ENCODE peak calls at places on chromosomes 12 and 14, in ten cellular contexts. G is CD8-positive, alpha-beta T cell; H is bronchial epithelial cell; K is coronary artery; A is CD4-positive, alpha-beta T cell; I is heart right ventricle; O is AG09319; C is hepatocyte; D is fibroblast of pulmonary artery; E is vagina. L is an unnamed sample.

GRCh38 chr14:69153848-69154208 is 909 bp upstream of the DCAF5 start:
- DNase-seq in H (no peak), O (no peak), A (no peak), C (peak), G (no peak), E (no peak), I (no peak), D (no peak), K (no peak), L (peak)

GRCh38 chr12:68080577-68080976 is 79.0 kb downstream of the IFNG start:
- DNase-seq in A (no peak), E (no peak), D (no peak), H (no peak), I (no peak), O (no peak), C (no peak), G (peak), K (no peak), L (peak)

GRCh38 chr14:46322730-46323425 is 328.7 kb downstream of the RPL10L start:
- DNase-seq in C (no peak), I (no peak), D (no peak), E (no peak), G (no peak), A (no peak), O (no peak), K (no peak), H (no peak), L (peak)

GRCh38 chr14:47585447-47585846 is 90.0 kb downstream of the MDGA2 start:
- DNase-seq in I (no peak), G (no peak), D (no peak), K (no peak), H (no peak), O (no peak), E (no peak), C (no peak), A (no peak), L (no peak)

GRCh38 chr14:60064491-60065072 is 27.1 kb upstream of the PCNX4 start:
- DNase-seq in I (no peak), C (peak), O (no peak), H (peak), G (no peak), D (peak), E (no peak), K (no peak), A (no peak), L (no peak)

GRCh38 chr12:124434951-124435805 is 132.2 kb downstream of the NCOR2 start:
- DNase-seq in D (no peak), K (no peak), I (no peak), G (no peak), O (no peak), H (no peak), C (no peak), A (no peak), E (no peak), L (peak)

GRCh38 chr12:46461907-46462605 is 89.5 kb upstream of the SLC38A2 start:
- DNase-seq in E (no peak), C (no peak), K (no peak), H (no peak), A (no peak), G (no peak), I (no peak), D (no peak), O (no peak), L (no peak)

GRCh38 chr14:77271113-77271710 is at the start of gene NGB:
- DNase-seq in K (no peak), E (no peak), A (no peak), D (no peak), O (no peak), C (no peak), G (no peak), I (no peak), H (no peak), L (peak)

GRCh38 chr12:112236786-112237185 is 111.4 kb downstream of the TRAFD1 start:
- DNase-seq in D (no peak), H (no peak), O (no peak), K (no peak), G (no peak), E (no peak), I (no peak), A (no peak), C (no peak), L (peak)

GRCh38 chr14:104075530-104076151 is 9.9 kb upstream of the ASPG start:
- DNase-seq in I (no peak), H (peak), E (no peak), D (peak), G (no peak), K (no peak), C (peak), O (no peak), A (no peak), L (peak)

GRCh38 chr12:110641512-110641911 is 27.6 kb downstream of the TCTN1 start:
- DNase-seq in A (no peak), G (no peak), E (no peak), C (no peak), O (no peak), K (no peak), I (no peak), D (peak), H (no peak), L (peak)
- TF ChIP-seq CTCF in A (no peak), G (no peak), E (no peak), C (no peak), O (no peak), K (no peak), I (no peak), D (no peak), H (no peak), L (no peak)

GRCh38 chr14:65997350-65997749 is 488.8 kb upstream of the CCDC196 start:
- DNase-seq in I (no peak), G (no peak), K (no peak), A (no peak), E (no peak), C (no peak), O (no peak), D (no peak), H (peak), L (no peak)

GRCh38 chr14:65989981-65990380 is 496.2 kb upstream of the CCDC196 start:
- DNase-seq in A (no peak), C (no peak), I (no peak), D (no peak), E (no peak), H (no peak), G (no peak), K (no peak), O (no peak), L (no peak)

GRCh38 chr14:65993996-65994395 is 492.2 kb upstream of the CCDC196 start:
- DNase-seq in H (no peak), C (no peak), K (no peak), A (no peak), O (no peak), I (no peak), E (no peak), G (no peak), D (no peak), L (peak)

GRCh38 chr14:65991124-65991523 is 495.0 kb upstream of the CCDC196 start:
- DNase-seq in C (no peak), G (no peak), O (no peak), H (no peak), D (no peak), K (no peak), A (no peak), E (no peak), I (no peak), L (peak)

GRCh38 chr14:65993103-65993502 is 493.1 kb upstream of the CCDC196 start:
- DNase-seq in C (no peak), E (no peak), A (no peak), K (no peak), H (peak), I (no peak), D (no peak), G (no peak), O (no peak), L (no peak)
- TF ChIP-seq CTCF in C (no peak), E (no peak), A (no peak), K (no peak), H (no peak), I (no peak), D (no peak), G (no peak), O (no peak), L (no peak)

GRCh38 chr14:30330452-30330851 is 228.5 kb upstream of the G2E3 start:
- DNase-seq in O (no peak), C (no peak), A (no peak), E (no peak), H (peak), G (no peak), K (no peak), D (peak), I (no peak), L (no peak)
- TF ChIP-seq CTCF in O (peak), C (peak), A (no peak), E (no peak), H (no peak), G (no peak), K (no peak), D (peak), I (no peak), L (peak)

DNA sequence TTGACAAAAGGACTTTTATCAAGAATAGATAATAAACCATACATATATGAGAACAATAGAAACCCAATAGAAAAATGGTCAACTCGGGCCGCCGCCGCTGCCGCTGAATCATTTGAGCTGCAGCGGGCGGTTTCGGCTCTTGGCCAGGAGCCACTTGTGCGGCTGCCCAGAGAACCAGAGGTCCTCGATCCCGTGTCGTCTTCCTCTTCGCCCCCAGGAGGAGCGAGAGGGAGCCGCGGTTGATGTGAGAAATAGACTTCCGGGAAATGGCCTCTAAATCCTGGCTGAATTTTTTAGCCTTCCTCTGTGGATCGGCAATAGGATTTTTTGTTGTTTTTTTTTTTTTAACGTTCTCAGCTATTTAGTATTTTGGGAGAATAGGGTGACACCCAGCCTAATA is 44.8 kb downstream of the CPSF6 start:
- DNase-seq in O (peak), K (no peak), E (no peak), H (peak), A (no peak), C (peak), I (peak), G (no peak), D (peak), L (peak)
- TF ChIP-seq CTCF in O (no peak), K (no peak), E (peak), H (no peak), A (no peak), C (no peak), I (no peak), G (no peak), D (peak), L (peak)

GRCh38 chr14:22613091-22613695 is 15.1 kb downstream of the ABHD4 start:
- DNase-seq in C (no peak), I (no peak), K (no peak), O (no peak), D (no peak), H (no peak), G (no peak), A (no peak), E (no peak), L (no peak)
- TF ChIP-seq CTCF in C (peak), I (no peak), K (no peak), O (no peak), D (peak), H (peak), G (no peak), A (no peak), E (no peak), L (peak)